ENCODE peak calls at places on chromosomes 1 and 21, in ten cellular contexts. V, U, Z, H, A, X, P, O, Y and G are unnamed samples.

GRCh38 chr1:72186733-72187307 is 95.5 kb downstream of the NEGR1 start:
- DNase-seq in V (no peak), U (no peak), Z (no peak), H (no peak), A (no peak), X (no peak), P (no peak), O (no peak), Y (no peak), G (no peak)

GRCh38 chr1:17210176-17210575 is 5.2 kb downstream of the PADI1 start:
- DNase-seq in V (no peak), U (no peak), Z (no peak), H (no peak), A (no peak), X (no peak), P (no peak), O (no peak), Y (no peak), G (no peak)

GRCh38 chr1:9085306-9085940 is 16.0 kb upstream of the SLC2A5 start:
- DNase-seq in V (no peak), U (no peak), Z (no peak), H (no peak), A (no peak), X (no peak), P (no peak), O (no peak), Y (peak), G (no peak)

GRCh38 chr1:93629101-93630059 is 52.3 kb downstream of the BCAR3 start:
- DNase-seq in V (peak), U (peak), Z (peak), H (no peak), A (no peak), X (peak), P (peak), O (no peak), Y (peak), G (peak)

GRCh38 chr1:26546375-26546774 is 16.8 kb downstream of the RPS6KA1 start:
- DNase-seq in V (no peak), U (no peak), Z (no peak), H (no peak), A (no peak), X (no peak), P (no peak), O (no peak), Y (no peak), G (no peak)

GRCh38 chr1:64194168-64195088 is 9.0 kb upstream of the UBE2U start:
- DNase-seq in V (no peak), U (no peak), Z (no peak), H (no peak), A (no peak), X (no peak), P (no peak), O (no peak), Y (no peak), G (no peak)

GRCh38 chr1:172658871-172659453 is at the start of gene FASLG:
- DNase-seq in V (no peak), U (peak), Z (no peak), H (no peak), A (no peak), X (no peak), P (peak), O (no peak), Y (no peak), G (no peak)

GRCh38 chr1:63024132-63024531 is 240.2 kb downstream of the ATG4C start:
- DNase-seq in V (no peak), U (no peak), Z (no peak), H (no peak), A (no peak), X (no peak), P (no peak), O (no peak), Y (no peak), G (no peak)

GRCh38 chr1:15075812-15076211 is 77.7 kb upstream of the TMEM51 start:
- DNase-seq in V (no peak), U (no peak), Z (no peak), H (no peak), A (no peak), X (no peak), P (no peak), O (no peak), Y (no peak), G (no peak)

GRCh38 chr1:153542956-153543737 is 2.4 kb upstream of the S100A5 start:
- DNase-seq in V (no peak), U (no peak), Z (no peak), H (no peak), A (no peak), X (no peak), P (no peak), O (no peak), Y (no peak), G (peak)

GRCh38 chr21:26964379-26964778 is 2.5 kb downstream of the ADAMTS5 start:
- DNase-seq in V (no peak), U (no peak), Z (no peak), H (no peak), A (peak), X (peak), P (no peak), O (no peak), Y (no peak), G (no peak)

GRCh38 chr1:66339944-66340343 is 194.0 kb upstream of the SGIP1 start:
- DNase-seq in V (no peak), U (no peak), Z (no peak), H (no peak), A (no peak), X (no peak), P (no peak), O (no peak), Y (peak), G (no peak)

GRCh38 chr1:195899762-195900352 is 708.4 kb downstream of the KCNT2 start:
- DNase-seq in V (no peak), U (no peak), Z (peak), H (no peak), A (no peak), X (no peak), P (no peak), O (no peak), Y (no peak), G (no peak)

GRCh38 chr1:172821609-172822274 is 162.8 kb downstream of the FASLG start:
- DNase-seq in V (no peak), U (no peak), Z (peak), H (no peak), A (no peak), X (no peak), P (no peak), O (no peak), Y (no peak), G (no peak)

GRCh38 chr1:41919764-41920397 is 1.2 kb upstream of the HIVEP3 start:
- DNase-seq in V (no peak), U (peak), Z (no peak), H (no peak), A (peak), X (peak), P (peak), O (no peak), Y (no peak), G (peak)

GRCh38 chr1:183070923-183071618 is 47.9 kb downstream of the LAMC1 start:
- DNase-seq in V (no peak), U (peak), Z (peak), H (no peak), A (no peak), X (no peak), P (no peak), O (no peak), Y (peak), G (peak)

GRCh38 chr1:189803364-189803763 is 674.3 kb downstream of the BRINP3 start:
- DNase-seq in V (no peak), U (no peak), Z (no peak), H (no peak), A (no peak), X (peak), P (no peak), O (no peak), Y (no peak), G (no peak)

GRCh38 chr21:44951186-44951915 is 11.5 kb downstream of the SLX9 start:
- DNase-seq in V (no peak), U (no peak), Z (no peak), H (no peak), A (no peak), X (no peak), P (no peak), O (no peak), Y (no peak), G (no peak)

GRCh38 chr1:227621211-227621610 is 57.9 kb downstream of the ZNF678 start:
- DNase-seq in V (no peak), U (no peak), Z (no peak), H (no peak), A (no peak), X (no peak), P (no peak), O (no peak), Y (no peak), G (no peak)

GRCh38 chr1:98794196-98794886 is 132.8 kb downstream of the SNX7 start:
- DNase-seq in V (peak), U (peak), Z (peak), H (no peak), A (peak), X (peak), P (peak), O (no peak), Y (peak), G (peak)

GRCh38 chr1:202200669-202201068 is 7.1 kb downstream of the LGR6 start:
- DNase-seq in V (no peak), U (no peak), Z (no peak), H (no peak), A (no peak), X (no peak), P (no peak), O (no peak), Y (no peak), G (no peak)

GRCh38 chr1:12035306-12035705 is 16.0 kb downstream of the MIIP start:
- DNase-seq in V (no peak), U (no peak), Z (no peak), H (no peak), A (no peak), X (no peak), P (no peak), O (no peak), Y (no peak), G (no peak)

GRCh38 chr1:158043232-158043631 is 49.8 kb downstream of the KIRREL1 start:
- DNase-seq in V (no peak), U (no peak), Z (no peak), H (no peak), A (no peak), X (peak), P (no peak), O (no peak), Y (no peak), G (no peak)

GRCh38 chr1:60942896-60943633 is 139.3 kb upstream of the NFIA start:
- DNase-seq in V (no peak), U (no peak), Z (no peak), H (no peak), A (peak), X (no peak), P (no peak), O (no peak), Y (peak), G (no peak)

GRCh38 chr1:1124786-1125642 is 9.1 kb upstream of the C1orf159 start:
- DNase-seq in V (no peak), U (no peak), Z (no peak), H (no peak), A (no peak), X (no peak), P (no peak), O (no peak), Y (no peak), G (no peak)

GRCh38 chr1:8862528-8862927 is 16.0 kb downstream of the ENO1 start:
- DNase-seq in V (no peak), U (no peak), Z (no peak), H (no peak), A (peak), X (peak), P (peak), O (no peak), Y (peak), G (peak)

GRCh38 chr1:21537511-21537931 is 28.3 kb downstream of the ALPL start:
- DNase-seq in V (no peak), U (no peak), Z (no peak), H (no peak), A (no peak), X (no peak), P (no peak), O (no peak), Y (no peak), G (no peak)

GRCh38 chr1:234279021-234279420 is 94.2 kb upstream of the COA6 start:
- DNase-seq in V (no peak), U (no peak), Z (no peak), H (no peak), A (no peak), X (no peak), P (no peak), O (no peak), Y (no peak), G (no peak)

GRCh38 chr1:53654216-53655210 is 84.5 kb downstream of the GLIS1 start:
- DNase-seq in V (no peak), U (no peak), Z (peak), H (no peak), A (no peak), X (no peak), P (no peak), O (no peak), Y (no peak), G (no peak)

GRCh38 chr1:11880911-11881748 is 22.4 kb upstream of the NPPB start:
- DNase-seq in V (no peak), U (no peak), Z (no peak), H (no peak), A (no peak), X (no peak), P (no peak), O (no peak), Y (no peak), G (no peak)

GRCh38 chr1:158962983-158963382 is 31.6 kb downstream of the PYHIN1 start:
- DNase-seq in V (no peak), U (no peak), Z (no peak), H (no peak), A (no peak), X (peak), P (no peak), O (no peak), Y (no peak), G (no peak)

GRCh38 chr1:64839270-64839669 is 94.4 kb downstream of the RAVER2 start:
- DNase-seq in V (no peak), U (no peak), Z (no peak), H (no peak), A (no peak), X (no peak), P (no peak), O (no peak), Y (no peak), G (no peak)

GRCh38 chr1:3452866-3453175 is 1.6 kb upstream of the ARHGEF16 start:
- DNase-seq in V (no peak), U (no peak), Z (no peak), H (no peak), A (no peak), X (no peak), P (no peak), O (no peak), Y (no peak), G (no peak)

GRCh38 chr1:3454811-3455618 is 550 bp downstream of the ARHGEF16 start:
- DNase-seq in V (no peak), U (no peak), Z (no peak), H (no peak), A (peak), X (peak), P (no peak), O (no peak), Y (no peak), G (peak)

GRCh38 chr1:3455630-3456448 is 1.4 kb downstream of the ARHGEF16 start:
- DNase-seq in V (no peak), U (no peak), Z (no peak), H (no peak), A (no peak), X (no peak), P (no peak), O (no peak), Y (no peak), G (no peak)

GRCh38 chr1:3453203-3453761 is 1.2 kb upstream of the ARHGEF16 start:
- DNase-seq in V (peak), U (peak), Z (peak), H (peak), A (peak), X (peak), P (peak), O (no peak), Y (peak), G (peak)

DNA sequence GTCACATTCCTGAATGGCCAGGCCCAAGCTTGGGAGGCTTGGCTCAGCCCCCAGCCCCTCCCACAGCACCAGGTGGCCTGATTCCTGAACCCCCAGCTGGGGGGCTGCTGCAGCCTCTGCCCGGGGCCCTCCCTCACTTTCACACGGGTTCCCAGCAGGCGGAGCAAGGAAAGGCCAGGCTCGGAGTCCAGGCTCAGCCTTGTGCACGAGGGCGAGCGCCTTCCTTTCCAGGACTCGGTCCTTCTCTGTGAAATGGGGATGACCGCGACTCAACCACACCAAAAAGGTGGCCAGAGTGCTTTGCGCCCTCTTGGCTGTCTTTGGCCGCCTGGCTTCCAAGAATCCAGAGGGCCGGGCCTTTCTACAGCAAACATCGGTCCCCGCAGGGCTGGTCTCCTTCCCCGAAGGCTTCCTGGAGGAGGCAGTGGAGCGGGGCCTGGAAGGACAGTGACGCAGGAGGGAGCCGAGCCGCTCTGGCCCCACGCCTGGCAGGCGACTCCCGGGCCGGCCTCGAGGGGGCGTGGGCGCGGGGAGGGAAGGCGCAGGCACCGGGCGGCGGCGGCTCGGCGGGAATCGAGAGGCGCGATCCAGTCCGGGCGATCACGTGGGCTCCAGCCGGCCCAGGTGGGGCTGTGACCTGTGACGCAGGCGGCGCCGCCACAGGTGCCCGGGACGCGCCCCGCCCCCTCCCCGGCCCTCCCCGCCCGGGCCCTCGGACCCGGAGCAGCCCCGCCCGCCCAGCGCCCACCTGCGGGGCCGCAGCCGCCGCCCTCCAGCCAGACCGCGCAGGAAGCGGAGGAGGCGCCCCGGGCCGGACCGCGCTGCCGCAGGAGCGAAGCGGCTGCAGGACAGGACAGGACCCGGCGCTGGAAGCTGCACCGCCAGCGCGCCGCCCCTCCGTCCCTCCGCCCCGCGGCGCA is at the start of gene ARHGEF16:
- DNase-seq in V (peak), U (no peak), Z (no peak), H (no peak), A (peak), X (peak), P (peak), O (no peak), Y (no peak), G (no peak)
- TF ChIP-seq CTCF in V (peak), U (peak), Z (peak), H (no peak), A (peak), X (peak), P (no peak), O (no peak), Y (no peak), G (peak)

DNA sequence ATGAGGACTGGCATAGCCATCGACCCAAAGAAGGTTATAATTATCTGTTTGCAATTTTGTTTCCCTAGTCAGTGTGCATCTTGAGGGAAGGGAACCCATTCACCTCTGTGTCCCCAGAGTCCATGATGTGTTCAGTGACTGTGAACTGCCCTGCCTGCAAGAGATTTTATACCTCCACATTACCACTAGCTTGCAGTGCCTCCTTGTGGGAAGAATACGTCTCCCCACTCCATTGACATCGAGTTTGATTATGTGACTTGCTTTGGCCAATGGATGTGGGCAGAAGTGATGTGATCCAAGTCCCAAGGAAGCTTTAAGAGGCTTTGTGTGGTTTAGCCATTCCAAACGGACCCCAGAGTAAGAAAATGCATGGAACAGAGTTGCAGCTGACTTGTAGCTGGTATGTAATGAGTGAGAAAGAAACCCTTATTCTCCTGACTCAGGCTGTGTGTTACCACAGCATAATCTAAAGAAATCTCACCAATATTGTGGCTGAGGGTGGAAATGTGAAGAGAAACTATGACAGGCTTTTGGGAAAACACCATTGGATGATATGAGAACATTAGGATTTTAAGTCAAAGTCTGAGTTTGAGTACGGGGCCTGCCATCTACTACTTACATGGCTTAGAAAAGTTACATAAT is 47.8 kb upstream of the NRDC start:
- DNase-seq in V (no peak), U (no peak), Z (no peak), H (no peak), A (peak), X (peak), P (no peak), O (no peak), Y (peak), G (no peak)
- TF ChIP-seq CTCF in V (peak), U (peak), Z (peak), H (no peak), A (peak), X (peak), P (no peak), O (no peak), Y (peak), G (peak)

GRCh38 chr1:2425875-2426274 is 13.5 kb upstream of the PEX10 start:
- DNase-seq in V (no peak), U (no peak), Z (no peak), H (no peak), A (no peak), X (no peak), P (no peak), O (no peak), Y (no peak), G (no peak)

GRCh38 chr1:2418791-2419320 is 6.5 kb upstream of the PEX10 start:
- DNase-seq in V (no peak), U (no peak), Z (no peak), H (no peak), A (no peak), X (no peak), P (no peak), O (no peak), Y (no peak), G (no peak)

GRCh38 chr1:2419416-2419815 is 7.1 kb upstream of the PEX10 start:
- DNase-seq in V (no peak), U (no peak), Z (no peak), H (no peak), A (no peak), X (no peak), P (no peak), O (no peak), Y (no peak), G (no peak)

GRCh38 chr1:2427051-2427450 is 14.7 kb upstream of the PEX10 start:
- DNase-seq in V (no peak), U (no peak), Z (no peak), H (no peak), A (no peak), X (no peak), P (no peak), O (no peak), Y (no peak), G (no peak)

GRCh38 chr1:2422523-2422922 is 10.2 kb upstream of the PEX10 start:
- DNase-seq in V (no peak), U (no peak), Z (no peak), H (no peak), A (no peak), X (no peak), P (no peak), O (no peak), Y (no peak), G (no peak)
- TF ChIP-seq CTCF in V (no peak), U (no peak), Z (no peak), H (no peak), A (no peak), X (no peak), P (no peak), O (no peak), Y (no peak), G (no peak)

GRCh38 chr1:212647004-212647403 is 38.4 kb downstream of the ATF3 start:
- DNase-seq in V (no peak), U (no peak), Z (no peak), H (no peak), A (no peak), X (no peak), P (no peak), O (no peak), Y (no peak), G (no peak)

GRCh38 chr1:212649020-212649419 is 40.5 kb downstream of the ATF3 start:
- DNase-seq in V (no peak), U (no peak), Z (no peak), H (no peak), A (no peak), X (no peak), P (no peak), O (no peak), Y (no peak), G (no peak)

GRCh38 chr1:212646588-212646987 is 38.0 kb downstream of the ATF3 start:
- DNase-seq in V (no peak), U (no peak), Z (no peak), H (no peak), A (no peak), X (no peak), P (no peak), O (no peak), Y (no peak), G (no peak)

GRCh38 chr1:212650228-212650627 is 41.7 kb downstream of the ATF3 start:
- DNase-seq in V (no peak), U (no peak), Z (no peak), H (no peak), A (no peak), X (no peak), P (no peak), O (no peak), Y (no peak), G (no peak)

DNA sequence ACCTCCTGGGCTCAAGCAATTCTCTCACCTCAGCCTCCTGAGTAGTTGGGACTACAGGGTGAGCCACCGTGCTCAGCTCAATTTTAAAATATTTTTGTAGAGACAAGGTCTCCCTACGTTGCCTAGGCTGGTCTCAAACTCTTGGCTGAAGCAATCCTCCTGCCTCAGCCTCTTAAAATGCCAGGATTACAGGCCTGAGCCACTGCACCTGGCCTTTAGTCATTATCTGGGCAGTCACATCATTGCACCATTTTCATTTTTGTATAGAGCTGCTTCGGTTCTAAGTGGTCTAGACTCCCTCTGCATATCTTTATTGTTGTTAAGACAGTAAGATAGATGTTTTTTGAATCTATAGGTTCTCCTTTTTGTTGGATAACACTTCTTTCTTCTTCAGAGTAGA is 39.9 kb downstream of the ATF3 start:
- DNase-seq in V (no peak), U (no peak), Z (no peak), H (no peak), A (no peak), X (no peak), P (no peak), O (no peak), Y (no peak), G (no peak)
- TF ChIP-seq CTCF in V (no peak), U (no peak), Z (no peak), H (no peak), A (no peak), X (no peak), P (no peak), O (no peak), Y (no peak), G (no peak)